ENCODE peak calls at places on chromosomes 16 and 17, in four cellular contexts. Q is HCT116, I is HepG2, W is SK-N-SH. E is an unnamed sample.

GRCh38 chr17:489758-490329 is 137.2 kb upstream of the RPH3AL start:
- DNase-seq in Q (no peak), I (peak), W (peak), E (peak)

GRCh38 chr16:5216681-5217080 is 119.1 kb upstream of the EEF2KMT start:
- DNase-seq in Q (no peak), I (no peak), W (no peak), E (no peak)

GRCh38 chr17:41731836-41732235 is 2.6 kb downstream of the HAP1 start:
- DNase-seq in Q (no peak), I (no peak), W (no peak), E (no peak)

GRCh38 chr17:16106161-16106891 is 106.7 kb downstream of the TTC19 start:
- DNase-seq in Q (no peak), I (peak), W (no peak), E (no peak)

GRCh38 chr16:22323998-22324786 is 27.0 kb downstream of the POLR3E start:
- DNase-seq in Q (no peak), I (no peak), W (no peak), E (no peak)

GRCh38 chr17:33927732-33928133 is 327.4 kb upstream of the CCL2 start:
- DNase-seq in Q (no peak), I (no peak), W (peak), E (peak)

GRCh38 chr17:77266891-77267341 is 126.1 kb downstream of the SEC14L1 start:
- DNase-seq in Q (no peak), I (no peak), W (peak), E (peak)

GRCh38 chr16:57617604-57618111 is 10.8 kb upstream of the ADGRG1 start:
- DNase-seq in Q (no peak), I (no peak), W (peak), E (no peak)

GRCh38 chr17:7562208-7562605 is 488 bp downstream of the SENP3 start:
- DNase-seq in Q (no peak), I (no peak), W (no peak), E (peak)

GRCh38 chr17:41498276-41498675 is 7.1 kb downstream of the KRT13 start:
- DNase-seq in Q (no peak), I (no peak), W (no peak), E (no peak)

GRCh38 chr17:38606646-38607611 is 1.2 kb upstream of the SRCIN1 start:
- DNase-seq in Q (no peak), I (no peak), W (no peak), E (no peak)

GRCh38 chr16:15611610-15612009 is 31.3 kb downstream of the MARF1 start:
- DNase-seq in Q (no peak), I (no peak), W (no peak), E (no peak)

GRCh38 chr16:58732545-58733247 is 1.4 kb downstream of the GOT2 start:
- DNase-seq in Q (no peak), I (no peak), W (no peak), E (no peak)

GRCh38 chr17:40187238-40187637 is 10.0 kb downstream of the RAPGEFL1 start:
- DNase-seq in Q (no peak), I (no peak), W (no peak), E (no peak)

GRCh38 chr17:76353004-76353598 is 615 bp downstream of the PRPSAP1 start:
- DNase-seq in Q (no peak), I (no peak), W (peak), E (peak)

GRCh38 chr17:800446-801242 is 18.5 kb downstream of the MRM3 start:
- DNase-seq in Q (no peak), I (no peak), W (no peak), E (no peak)

GRCh38 chr17:38674013-38674748 is 576 bp downstream of the EPOP start:
- DNase-seq in Q (no peak), I (no peak), W (peak), E (peak)

GRCh38 chr16:2874584-2875362 is 8.2 kb upstream of the FLYWCH2 start:
- DNase-seq in Q (peak), I (peak), W (peak), E (peak)

GRCh38 chr16:84197487-84198128 is 6.7 kb downstream of the ADAD2 start:
- DNase-seq in Q (no peak), I (no peak), W (no peak), E (no peak)

GRCh38 chr17:36918260-36918691 is 19.0 kb upstream of the LHX1 start:
- DNase-seq in Q (peak), I (no peak), W (no peak), E (peak)

GRCh38 chr17:75619506-75620431 is 13.5 kb upstream of the SMIM5 start:
- DNase-seq in Q (no peak), I (peak), W (peak), E (peak)

GRCh38 chr16:4136229-4136813 is 20.1 kb upstream of the ADCY9 start:
- DNase-seq in Q (peak), I (no peak), W (no peak), E (no peak)

GRCh38 chr16:5605404-5605803 is 507.8 kb upstream of the EEF2KMT start:
- DNase-seq in Q (no peak), I (no peak), W (no peak), E (no peak)

GRCh38 chr16:23318639-23319038 is 16.5 kb downstream of the SCNN1B start:
- DNase-seq in Q (no peak), I (no peak), W (no peak), E (no peak)

GRCh38 chr16:57589374-57589773 is 39.1 kb upstream of the ADGRG1 start:
- DNase-seq in Q (no peak), I (no peak), W (no peak), E (peak)

GRCh38 chr16:68985268-68985667 is 120.2 kb upstream of the HAS3 start:
- DNase-seq in Q (no peak), I (no peak), W (no peak), E (peak)

GRCh38 chr16:80824623-80825364 is 20.4 kb upstream of the CDYL2 start:
- DNase-seq in Q (peak), I (peak), W (peak), E (peak)

DNA sequence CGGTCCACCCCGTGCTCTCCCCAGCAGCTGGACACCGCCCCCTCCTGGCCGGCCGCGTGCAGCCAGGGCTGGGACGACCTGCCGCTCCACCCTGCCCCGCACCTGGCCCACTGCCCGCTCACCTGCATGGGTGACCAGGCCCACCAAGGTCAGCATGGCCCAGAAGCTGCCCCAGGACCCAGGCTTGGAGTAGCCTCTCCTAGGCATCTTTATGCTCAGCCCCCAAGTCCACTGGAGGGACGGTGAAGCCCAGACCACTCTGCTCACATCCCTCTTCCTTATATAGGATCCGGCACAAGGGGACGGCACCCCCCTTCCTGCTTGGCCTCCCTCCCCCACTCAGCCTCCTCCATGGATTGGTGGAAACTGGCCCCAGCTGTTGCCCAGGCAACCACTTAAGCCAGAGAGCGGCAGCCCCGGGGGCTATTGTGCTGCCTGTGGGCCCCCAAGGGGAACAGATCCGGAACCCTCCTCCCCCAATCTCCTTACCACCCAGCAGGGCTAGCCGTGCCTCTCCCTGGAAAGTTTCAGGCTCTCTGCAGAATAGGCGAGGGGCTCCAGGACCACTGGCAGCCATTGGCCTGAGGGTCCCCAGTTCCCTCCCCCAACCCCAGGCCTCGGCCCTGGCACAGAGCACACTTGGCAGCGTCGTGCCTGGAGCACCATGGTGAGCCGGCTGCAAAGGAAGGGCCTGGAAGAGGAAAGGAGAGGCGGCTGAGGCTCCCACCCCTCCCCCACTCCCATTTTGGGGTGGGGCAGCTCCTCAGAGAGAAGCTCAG is at the start of gene BTBD17:
- DNase-seq in Q (no peak), I (peak), W (peak), E (peak)
- TF ChIP-seq ELF1 in Q (no peak), I (no peak), W (no peak), E (no peak)

GRCh38 chr16:29315046-29315445 is 91.5 kb downstream of the NPIPB11 start:
- DNase-seq in Q (no peak), I (no peak), W (no peak), E (no peak)

GRCh38 chr16:29313559-29313887 is 93.0 kb downstream of the NPIPB11 start:
- DNase-seq in Q (no peak), I (no peak), W (no peak), E (no peak)

GRCh38 chr16:29311636-29312344 is 94.7 kb downstream of the NPIPB11 start:
- DNase-seq in Q (no peak), I (no peak), W (no peak), E (no peak)

GRCh38 chr16:29314292-29314934 is 92.1 kb downstream of the NPIPB11 start:
- DNase-seq in Q (no peak), I (no peak), W (no peak), E (no peak)

DNA sequence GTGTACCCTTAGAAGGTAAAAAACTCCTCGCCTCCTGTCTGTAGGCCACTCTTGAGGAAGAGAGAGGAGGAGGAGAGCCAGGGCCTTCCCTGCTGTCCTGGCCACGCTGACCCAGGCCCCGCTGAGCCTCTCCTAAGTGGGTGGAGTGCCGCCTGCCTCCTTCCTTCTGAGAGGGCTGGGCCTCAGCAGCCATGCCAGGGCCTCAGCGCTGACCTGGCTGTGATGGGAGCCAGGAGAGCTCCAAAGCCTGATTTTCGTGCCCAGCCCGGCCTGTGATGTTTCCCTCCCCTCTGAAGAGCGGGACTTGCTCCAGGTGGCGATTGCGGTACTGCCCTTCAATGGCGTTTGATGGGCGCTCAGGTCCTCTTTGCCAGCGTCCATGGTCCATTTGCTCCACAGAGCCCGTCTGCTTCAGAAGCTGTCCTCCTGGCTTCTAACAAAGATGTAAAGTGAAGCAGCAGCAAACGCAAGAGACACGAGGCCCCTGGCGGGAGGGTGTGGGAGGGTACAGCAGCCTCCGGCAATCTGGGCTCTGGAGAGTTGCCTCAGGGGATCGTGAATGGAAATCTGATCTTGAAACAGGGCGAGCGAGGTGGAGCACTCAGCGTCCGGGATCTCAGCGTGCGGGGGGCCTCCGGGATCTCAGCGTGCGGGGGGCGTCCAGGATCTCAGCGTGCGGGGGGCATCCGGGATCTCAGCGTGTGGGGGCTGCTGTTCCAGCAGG is 93.5 kb downstream of the NPIPB11 start:
- DNase-seq in Q (no peak), I (no peak), W (no peak), E (no peak)
- TF ChIP-seq ELF1 in Q (no peak), I (no peak), W (no peak), E (no peak)

DNA sequence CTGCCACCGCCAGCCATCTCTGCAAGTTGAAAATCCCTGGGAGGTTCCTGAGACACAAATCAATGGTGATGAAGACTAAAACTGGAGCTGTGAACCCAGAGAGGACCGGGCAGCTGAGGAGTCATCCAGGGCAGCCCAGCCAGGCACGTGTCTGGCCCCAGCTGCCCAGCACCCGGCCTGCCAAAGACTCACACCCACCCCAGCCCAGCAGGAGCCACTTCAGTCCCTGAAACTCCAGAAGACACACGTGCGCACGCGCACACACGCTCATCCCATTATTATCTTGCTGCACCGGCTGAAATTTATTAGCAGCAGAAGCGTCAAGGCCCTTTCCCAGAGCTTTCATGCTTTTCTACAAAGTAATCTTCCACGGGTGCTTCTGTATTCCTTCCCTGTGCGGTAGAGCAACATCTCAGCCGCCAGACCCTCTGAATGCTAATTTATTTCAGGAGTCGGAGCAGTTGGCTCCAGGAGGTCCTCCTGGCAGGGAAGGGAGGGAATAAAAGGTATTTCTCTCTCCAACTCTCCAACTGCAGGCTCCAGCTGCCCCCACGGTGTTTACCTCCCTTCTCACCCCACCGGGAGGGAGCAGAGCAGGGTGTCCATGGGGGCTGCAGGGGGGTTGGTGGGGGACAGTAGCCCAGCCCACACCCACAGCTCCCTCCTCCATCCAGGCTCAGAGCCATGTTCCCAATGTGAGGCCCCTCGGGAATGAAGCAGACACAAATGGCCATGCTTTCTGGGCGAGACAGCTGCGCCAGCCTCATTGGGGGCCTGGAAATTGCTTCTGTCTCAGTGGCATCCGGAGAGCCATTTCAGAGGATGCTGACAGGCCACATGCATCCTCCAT is 59.9 kb upstream of the RBFOX3 start:
- DNase-seq in Q (no peak), I (no peak), W (no peak), E (no peak)
- TF ChIP-seq ELF1 in Q (no peak), I (no peak), W (no peak), E (no peak)

DNA sequence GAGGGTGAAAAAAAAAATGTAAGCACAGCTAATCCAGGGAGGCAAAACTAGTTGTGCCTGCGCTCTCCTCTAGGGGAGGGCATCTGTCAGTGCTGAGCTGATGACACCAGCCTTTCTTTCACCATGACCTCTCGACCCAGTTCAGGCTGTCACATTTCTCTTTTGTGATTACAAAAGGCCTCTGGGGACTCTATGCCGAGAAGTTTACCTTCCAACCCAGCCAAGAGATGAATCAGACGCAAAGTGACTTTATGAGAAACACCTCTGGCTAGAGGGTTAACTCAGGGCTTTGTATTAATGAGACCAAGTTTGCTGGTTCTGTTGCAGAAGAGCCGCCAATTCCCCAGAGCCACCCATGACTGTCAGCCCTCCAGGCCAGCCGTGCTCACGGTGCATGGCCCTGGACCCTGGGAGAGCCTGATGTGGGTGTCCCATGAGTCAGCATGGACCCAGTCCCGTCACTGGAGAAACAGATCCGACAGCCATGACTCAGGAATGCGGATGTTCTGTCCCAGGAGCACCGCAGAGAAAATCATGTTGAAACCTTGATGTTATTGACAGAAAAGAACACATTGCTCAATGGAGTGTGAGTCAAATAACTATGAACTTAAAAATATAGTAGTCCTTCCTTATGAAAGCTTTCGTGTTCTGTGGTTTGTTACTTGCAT is 437.2 kb downstream of the HS3ST3B1 start:
- DNase-seq in Q (no peak), I (peak), W (no peak), E (peak)
- TF ChIP-seq ELF1 in Q (no peak), I (peak), W (peak), E (no peak)

DNA sequence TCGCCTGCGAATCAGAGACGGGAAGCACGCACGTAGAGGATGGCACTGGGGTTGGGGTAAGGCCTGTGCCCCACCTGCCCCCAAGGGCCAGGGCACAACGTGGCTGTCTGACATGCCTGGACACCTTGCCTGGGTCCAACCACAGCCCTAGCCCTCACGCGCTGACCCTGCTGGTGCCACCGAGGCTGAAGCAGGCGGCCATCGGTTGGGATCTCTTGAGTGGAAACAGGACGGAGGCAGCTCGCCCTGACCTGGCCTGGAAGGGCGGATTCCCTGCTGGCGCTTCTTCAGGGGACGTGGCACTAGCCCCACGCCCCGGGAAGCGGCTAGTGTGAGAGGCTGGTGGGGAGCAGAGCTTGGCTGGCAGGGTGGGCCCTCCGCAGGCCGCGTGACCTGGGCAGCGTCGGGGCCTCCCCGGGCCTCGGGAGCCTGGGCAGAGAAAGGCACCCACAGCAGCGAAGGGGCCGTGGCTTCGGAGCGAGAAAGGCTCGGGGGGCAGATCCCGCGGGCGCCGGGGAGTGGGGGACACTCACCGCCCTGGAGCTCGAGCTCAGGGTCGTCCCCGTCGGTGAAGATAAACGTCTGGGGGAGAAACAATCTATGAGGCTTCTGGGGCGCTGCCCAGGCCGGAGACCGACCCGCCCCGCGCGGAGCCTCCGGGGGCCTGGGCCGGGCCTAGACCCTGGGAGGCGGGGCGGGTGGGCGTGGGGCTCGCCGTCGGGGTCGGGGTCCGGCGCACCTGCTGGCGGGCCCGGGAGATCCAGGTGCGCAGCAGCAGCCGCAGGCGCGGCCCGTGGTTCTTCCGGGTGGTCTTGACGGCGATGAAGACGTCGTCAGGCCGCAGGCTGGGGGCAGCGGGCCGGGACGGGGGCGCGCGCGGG is 610 bp downstream of the RFNG start:
- DNase-seq in Q (no peak), I (no peak), W (peak), E (peak)
- TF ChIP-seq ELF1 in Q (no peak), I (no peak), W (no peak), E (no peak)

GRCh38 chr16:67517178-67517492 is 11.5 kb upstream of the RIPOR1 start:
- DNase-seq in Q (no peak), I (no peak), W (no peak), E (no peak)

GRCh38 chr16:67521095-67521804 is 7.4 kb upstream of the RIPOR1 start:
- DNase-seq in Q (peak), I (peak), W (peak), E (peak)

GRCh38 chr16:67517661-67518423 is 10.8 kb upstream of the RIPOR1 start:
- DNase-seq in Q (no peak), I (no peak), W (no peak), E (no peak)

GRCh38 chr16:67516296-67517177 is 12.1 kb upstream of the RIPOR1 start:
- DNase-seq in Q (no peak), I (no peak), W (no peak), E (no peak)

DNA sequence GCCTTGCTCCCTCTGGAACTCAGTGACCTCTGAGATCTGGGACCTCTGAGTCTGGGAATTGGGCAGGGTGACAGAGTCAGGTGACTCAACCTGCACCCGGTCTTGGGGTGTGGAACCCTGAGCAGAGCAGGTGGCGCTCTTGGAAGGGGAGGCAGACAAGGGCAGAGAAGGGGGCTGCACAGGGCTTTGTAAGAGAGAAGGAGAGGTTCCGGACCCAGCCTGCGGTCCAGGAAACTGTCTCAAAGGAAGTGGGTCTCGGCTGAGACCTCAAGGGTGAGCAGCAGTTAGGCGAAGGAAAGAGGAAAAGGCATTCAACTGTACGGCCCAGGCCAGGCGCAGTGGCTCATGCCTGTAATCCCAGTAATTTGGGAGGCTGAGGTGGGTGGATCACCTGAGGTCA is 10.0 kb upstream of the RIPOR1 start:
- DNase-seq in Q (no peak), I (no peak), W (no peak), E (no peak)
- TF ChIP-seq ELF1 in Q (no peak), I (no peak), W (no peak), E (no peak)

E was measured in K562.